ENCODE peak calls at places on chromosomes 6 and 20, in nine cellular contexts. T is progenitor cell of endocrine pancreas; I is psoas muscle; S is CD4-positive, alpha-beta T cell; U is lower lobe of right lung; X is PC-9; F is RWPE1; W is mucosa of descending colon; G is brain microvascular endothelial cell. Z is an unnamed sample.

GRCh38 chr6:124964764-124965105 is 2.5 kb downstream of the RNF217 start:
- DNase-seq in U (no peak), S (no peak), I (no peak), T (no peak), G (no peak), F (no peak), X (no peak), W (no peak), Z (no peak)

GRCh38 chr6:161422710-161423109 is 148.8 kb upstream of the AGPAT4 start:
- DNase-seq in U (no peak), G (peak), W (no peak), T (no peak), I (no peak), X (no peak), F (peak), S (no peak), Z (no peak)

GRCh38 chr6:169807699-169808607 is 56.5 kb downstream of the ERMARD start:
- DNase-seq in F (no peak), T (no peak), G (no peak), S (no peak), W (no peak), U (no peak), X (no peak), I (no peak), Z (no peak)

GRCh38 chr6:104014560-104014959 is 845.2 kb downstream of the HACE1 start:
- DNase-seq in G (no peak), F (no peak), I (no peak), S (no peak), X (no peak), T (no peak), U (no peak), W (no peak), Z (no peak)

GRCh38 chr20:44552950-44553908 is 29.1 kb upstream of the PKIG start:
- DNase-seq in G (peak), I (no peak), U (no peak), F (peak), T (no peak), W (no peak), S (no peak), X (peak), Z (no peak)

GRCh38 chr6:143999406-143999805 is 8.7 kb downstream of the PLAGL1 start:
- DNase-seq in X (no peak), G (peak), U (no peak), T (no peak), S (no peak), I (no peak), W (no peak), F (no peak), Z (no peak)

GRCh38 chr20:47758517-47759450 is 26.5 kb downstream of the SULF2 start:
- DNase-seq in T (no peak), X (no peak), G (no peak), U (no peak), S (no peak), I (no peak), W (no peak), F (no peak), Z (no peak)

GRCh38 chr6:18343741-18344140 is 43.4 kb upstream of the RNF144B start:
- DNase-seq in F (peak), I (no peak), S (no peak), W (no peak), G (peak), U (no peak), X (no peak), T (no peak), Z (no peak)

GRCh38 chr6:513058-513457 is 121.5 kb downstream of the IRF4 start:
- DNase-seq in G (no peak), T (no peak), I (no peak), W (no peak), X (no peak), S (no peak), F (no peak), U (no peak), Z (no peak)

GRCh38 chr6:15557174-15557573 is 105.7 kb downstream of the DTNBP1 start:
- DNase-seq in F (no peak), S (no peak), T (no peak), G (no peak), U (no peak), I (no peak), X (no peak), W (no peak), Z (no peak)

GRCh38 chr20:24138951-24139350 is 150.4 kb upstream of the GGTLC1 start:
- DNase-seq in G (no peak), X (no peak), F (no peak), U (no peak), W (no peak), T (no peak), S (no peak), I (no peak), Z (no peak)

GRCh38 chr6:107822154-107823046 is 1.7 kb downstream of the SCML4 start:
- DNase-seq in G (no peak), I (no peak), U (no peak), F (no peak), W (no peak), T (no peak), S (peak), X (no peak), Z (no peak)

GRCh38 chr6:149847943-149848267 is 16.3 kb downstream of the LRP11 start:
- DNase-seq in X (no peak), S (no peak), T (no peak), W (no peak), G (no peak), F (no peak), U (no peak), I (no peak), Z (no peak)

GRCh38 chr6:126112171-126112632 is 125.9 kb downstream of the TRMT11 start:
- DNase-seq in X (peak), T (no peak), U (no peak), F (no peak), S (no peak), G (no peak), I (no peak), W (no peak), Z (no peak)

GRCh38 chr6:110517034-110517433 is 40.6 kb upstream of the SLC22A16 start:
- DNase-seq in U (no peak), F (no peak), G (no peak), S (no peak), W (no peak), T (no peak), I (no peak), X (no peak), Z (no peak)

GRCh38 chr6:89500486-89501020 is 67.6 kb downstream of the ANKRD6 start:
- DNase-seq in X (no peak), G (no peak), I (no peak), U (no peak), S (no peak), F (no peak), T (no peak), W (no peak), Z (no peak)

GRCh38 chr6:38352636-38353035 is 287.1 kb downstream of the BTBD9 start:
- DNase-seq in U (no peak), G (peak), F (no peak), X (no peak), T (no peak), I (no peak), S (no peak), W (no peak), Z (no peak)

GRCh38 chr6:7215798-7216231 is 97.2 kb downstream of the SSR1 start:
- DNase-seq in U (no peak), S (no peak), F (no peak), G (no peak), X (no peak), T (no peak), W (no peak), I (no peak), Z (no peak)

GRCh38 chr6:16982827-16983226 is 119.0 kb upstream of the STMND1 start:
- DNase-seq in W (no peak), S (no peak), U (no peak), I (no peak), X (no peak), T (no peak), F (no peak), G (peak), Z (no peak)

GRCh38 chr6:51028271-51028670 is 209.6 kb downstream of the TFAP2B start:
- DNase-seq in U (no peak), I (no peak), F (peak), G (peak), T (no peak), W (no peak), S (no peak), X (no peak), Z (no peak)

GRCh38 chr20:18481596-18481995 is 14.4 kb downstream of the POLR3F start:
- DNase-seq in G (no peak), W (no peak), X (no peak), U (no peak), I (no peak), T (no peak), S (no peak), F (no peak), Z (no peak)

GRCh38 chr20:11159728-11160127 is 485.9 kb upstream of the JAG1 start:
- DNase-seq in I (no peak), T (no peak), X (no peak), G (peak), U (peak), S (no peak), W (peak), F (no peak), Z (no peak)

GRCh38 chr20:34791289-34792020 is 34.0 kb downstream of the NCOA6 start:
- DNase-seq in W (no peak), X (no peak), U (no peak), I (no peak), T (no peak), S (no peak), F (no peak), G (no peak), Z (no peak)

GRCh38 chr6:30097902-30098606 is 14.8 kb downstream of the TRIM31 start:
- DNase-seq in G (no peak), S (no peak), X (peak), F (no peak), I (no peak), W (no peak), U (no peak), T (no peak), Z (no peak)

GRCh38 chr6:72212686-72213085 is 326.3 kb downstream of the RIMS1 start:
- DNase-seq in G (no peak), I (no peak), X (no peak), S (no peak), U (no peak), W (no peak), F (no peak), T (no peak), Z (no peak)

GRCh38 chr6:142155895-142156757 is 9.1 kb downstream of the VTA1 start:
- DNase-seq in I (no peak), F (peak), W (no peak), X (no peak), G (no peak), U (no peak), S (no peak), T (no peak), Z (no peak)
- TF ChIP-seq CTCF in I (peak), F (peak), W (no peak), X (peak), G (no peak), U (peak), S (peak), T (peak), Z (peak)

DNA sequence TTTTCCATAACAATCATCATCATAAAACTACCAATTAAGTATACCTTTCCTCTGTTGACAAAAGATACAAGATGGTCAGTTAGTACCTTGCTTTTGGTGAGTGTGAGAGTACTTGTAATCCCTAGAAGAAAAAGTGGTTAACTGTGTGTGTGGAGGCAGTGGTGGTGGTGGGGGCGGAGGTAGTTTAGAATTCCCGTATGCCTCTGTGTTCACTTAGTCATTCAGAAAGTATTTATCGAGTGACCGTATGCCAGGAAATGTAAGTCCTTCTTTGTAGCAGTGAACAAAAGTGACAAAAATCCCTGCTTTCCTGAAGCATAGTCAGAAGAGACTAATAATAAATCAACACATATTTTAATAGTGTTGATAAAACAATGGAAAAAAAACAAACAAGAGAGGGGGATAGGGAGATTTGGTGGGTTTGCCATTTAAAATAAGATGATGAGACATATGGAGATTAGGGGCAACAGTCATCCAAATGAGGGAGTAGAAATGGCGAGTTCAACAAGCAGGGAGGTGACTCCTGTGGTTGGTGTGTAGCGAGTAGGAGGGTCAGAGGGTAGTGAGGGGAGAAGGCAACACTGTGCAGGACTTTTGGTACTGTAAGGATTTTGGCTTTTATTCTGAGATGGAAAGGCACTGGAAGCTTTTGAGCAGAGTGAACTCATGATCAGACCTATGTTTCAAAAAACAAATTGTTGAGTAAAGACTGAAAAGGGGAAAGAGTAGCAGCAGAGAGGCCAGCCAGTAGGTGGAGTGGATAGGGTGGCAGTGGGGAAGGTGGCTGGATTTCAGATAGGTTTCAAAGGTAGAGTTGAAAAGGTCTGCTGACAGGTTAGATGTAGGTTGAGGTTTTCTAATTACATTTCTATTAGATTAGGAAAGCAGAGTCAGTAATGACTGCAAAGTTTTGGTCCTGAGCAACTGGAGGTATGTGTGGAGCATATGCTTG is 40.3 kb upstream of the SIM1 start:
- DNase-seq in I (no peak), W (no peak), S (no peak), F (peak), T (no peak), X (peak), U (no peak), G (peak), Z (no peak)
- TF ChIP-seq CTCF in I (no peak), W (no peak), S (no peak), F (no peak), T (no peak), X (no peak), U (no peak), G (peak), Z (no peak)

DNA sequence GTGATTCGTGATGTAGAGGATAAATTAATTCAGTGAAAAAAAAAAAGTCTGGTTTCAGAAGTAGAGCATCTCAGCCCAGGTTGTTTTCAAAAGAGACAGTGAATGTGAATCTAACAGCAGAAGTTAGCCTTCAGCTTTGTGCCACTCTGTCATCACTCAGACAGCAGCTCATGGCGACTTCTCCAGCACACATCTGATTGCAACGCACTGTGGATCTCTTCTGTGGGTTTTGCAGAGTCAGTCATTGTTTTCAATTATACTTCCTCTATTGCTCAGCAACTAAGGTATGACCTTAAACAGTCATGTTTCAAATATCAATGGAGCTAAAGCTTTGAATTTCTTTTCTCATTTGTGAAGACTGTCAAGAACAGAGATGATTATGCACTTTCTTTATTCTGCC is 335.5 kb upstream of the POU3F2 start:
- DNase-seq in F (no peak), T (no peak), U (no peak), G (no peak), X (no peak), W (no peak), I (no peak), S (no peak), Z (no peak)
- TF ChIP-seq CTCF in F (no peak), T (no peak), U (no peak), G (no peak), X (no peak), W (no peak), I (no peak), S (no peak), Z (no peak)

DNA sequence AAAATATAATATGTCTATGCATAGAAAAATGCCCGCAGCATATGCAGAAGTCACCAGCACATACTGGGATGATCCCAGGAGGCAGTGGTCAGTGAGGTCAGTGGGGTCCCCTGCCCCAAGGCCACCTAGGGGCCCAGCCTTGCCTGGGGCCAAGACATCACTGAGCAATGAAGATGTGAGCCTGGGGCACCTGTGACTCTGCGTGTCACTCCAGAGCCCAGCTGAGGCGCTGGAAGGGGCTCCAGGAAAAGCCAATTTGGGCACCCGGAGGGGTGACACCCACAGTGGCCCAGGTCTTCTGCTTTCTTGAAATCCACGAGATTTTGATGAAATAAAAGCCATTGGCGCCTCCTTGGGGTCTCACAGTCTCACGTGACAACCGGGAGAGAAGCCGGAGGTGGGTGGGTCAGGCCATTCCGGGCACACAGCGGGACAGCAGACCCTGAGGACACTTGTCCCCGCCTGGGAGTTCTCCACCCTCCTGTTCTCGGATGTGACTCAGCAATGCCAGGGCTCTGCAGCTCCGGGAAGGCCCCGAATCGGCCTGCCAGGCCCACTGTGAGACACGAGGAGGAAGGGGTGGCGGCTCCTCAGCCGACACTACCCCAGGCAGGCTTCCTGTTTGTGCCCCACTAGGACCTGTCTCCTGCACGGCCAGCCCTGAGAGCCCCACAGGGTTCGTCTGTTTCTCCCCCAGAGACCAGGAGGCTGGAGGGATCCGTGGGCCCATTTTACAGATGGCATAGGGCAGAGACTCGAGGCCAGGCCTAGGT is 24.4 kb upstream of the SLCO4A1 start:
- DNase-seq in X (peak), U (peak), W (no peak), T (no peak), G (no peak), S (peak), F (peak), I (peak), Z (peak)
- TF ChIP-seq CTCF in X (no peak), U (no peak), W (no peak), T (no peak), G (no peak), S (no peak), F (no peak), I (no peak), Z (no peak)

GRCh38 chr6:113329942-113330897 is 526.9 kb upstream of the MARCKS start:
- DNase-seq in F (no peak), S (no peak), T (no peak), W (no peak), U (no peak), G (no peak), I (no peak), X (no peak), Z (no peak)

GRCh38 chr6:113326781-113327180 is 530.4 kb upstream of the MARCKS start:
- DNase-seq in T (no peak), W (no peak), I (no peak), G (no peak), X (no peak), F (no peak), U (no peak), S (no peak), Z (no peak)

DNA sequence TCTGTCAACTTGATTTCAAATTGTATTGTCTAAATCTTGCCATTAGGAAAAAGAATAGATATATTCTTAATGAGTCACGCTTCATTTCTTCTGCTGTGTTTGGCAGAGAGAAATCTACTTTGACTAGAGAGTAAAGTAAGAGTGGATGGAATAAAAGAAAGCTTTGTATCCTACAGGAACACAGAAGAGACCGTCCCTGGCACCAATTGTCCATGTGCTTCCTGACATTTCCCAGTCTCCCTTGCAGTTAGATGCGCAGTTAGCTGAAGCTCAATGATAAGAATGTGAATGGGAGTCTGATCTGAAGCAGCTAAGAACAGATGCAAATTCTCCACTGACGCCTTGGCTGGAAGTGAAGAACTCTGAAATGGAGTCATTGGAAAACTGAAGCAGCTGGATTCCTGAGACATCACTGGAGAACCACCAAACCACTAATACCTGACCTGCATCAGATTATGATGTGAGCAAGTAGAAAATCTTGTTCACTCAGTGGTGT is 528.2 kb upstream of the MARCKS start:
- DNase-seq in T (no peak), I (no peak), F (no peak), U (no peak), W (no peak), G (no peak), X (no peak), S (no peak), Z (no peak)
- TF ChIP-seq CTCF in T (no peak), I (no peak), F (no peak), U (no peak), W (no peak), G (no peak), X (no peak), S (no peak), Z (no peak)

GRCh38 chr20:53195882-53196610 is 223.9 kb downstream of the TSHZ2 start:
- DNase-seq in F (no peak), U (no peak), W (no peak), T (no peak), S (no peak), X (no peak), I (no peak), G (no peak), Z (no peak)

GRCh38 chr20:53205046-53205445 is 232.9 kb downstream of the TSHZ2 start:
- DNase-seq in T (no peak), X (no peak), I (no peak), F (no peak), G (no peak), S (no peak), W (no peak), U (no peak), Z (no peak)

GRCh38 chr20:53202781-53203180 is 230.6 kb downstream of the TSHZ2 start:
- DNase-seq in I (no peak), S (no peak), W (no peak), F (peak), T (no peak), X (no peak), G (no peak), U (no peak), Z (no peak)

GRCh38 chr20:53201588-53201987 is 229.4 kb downstream of the TSHZ2 start:
- DNase-seq in F (no peak), I (no peak), U (no peak), X (no peak), T (no peak), G (no peak), S (no peak), W (no peak), Z (no peak)
- TF ChIP-seq CTCF in F (no peak), I (no peak), U (no peak), X (no peak), T (no peak), G (no peak), S (no peak), W (no peak), Z (no peak)

GRCh38 chr20:60715172-60715571 is 536.9 kb upstream of the CDH4 start:
- DNase-seq in S (no peak), X (no peak), G (no peak), T (no peak), I (no peak), F (no peak), U (no peak), W (no peak), Z (no peak)
- TF ChIP-seq CTCF in S (no peak), X (peak), G (no peak), T (peak), I (no peak), F (no peak), U (no peak), W (no peak), Z (no peak)

DNA sequence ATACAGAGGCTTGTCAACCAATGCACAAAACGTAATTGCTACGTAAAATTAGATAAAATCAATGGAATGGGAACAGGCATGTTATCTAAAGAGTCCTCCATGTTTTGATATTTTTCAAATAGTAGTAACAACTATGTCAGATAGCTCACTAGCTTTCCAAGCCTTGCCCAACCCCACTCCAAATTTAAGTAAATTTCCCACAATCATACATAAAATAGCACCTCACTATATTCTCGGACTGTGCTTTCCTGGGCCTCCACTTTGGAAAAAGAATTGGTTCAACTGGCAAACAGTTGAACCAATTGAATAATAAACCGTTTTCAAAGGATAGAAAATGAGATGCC is 3.6 kb downstream of the HAO1 start:
- DNase-seq in U (no peak), G (no peak), S (no peak), T (no peak), X (no peak), I (no peak), F (no peak), W (no peak), Z (no peak)
- TF ChIP-seq CTCF in U (no peak), G (no peak), S (no peak), T (no peak), X (peak), I (no peak), F (no peak), W (no peak), Z (peak)